ENCODE peak calls at places on chromosomes 6 and 20, in four cellular contexts. U, O, M and F are unnamed samples.
A peak's percentile ranks its signal among the peaks of the same experiment; 100 is the strongest.

GRCh38 chr6:89596056-89596455 is 42.5 kb downstream of the LYRM2 start:
- DNase-seq in U (no peak), M (no peak), O (no peak), F (no peak)

GRCh38 chr6:92376711-92377110 is 1042.6 kb downstream of the EPHA7 start:
- DNase-seq in M (no peak), U (no peak), O (no peak), F (peak; percentile 15)

GRCh38 chr6:37889015-37889885 is 69.7 kb downstream of the ZFAND3 start:
- DNase-seq in U (no peak), M (peak; percentile 53), O (no peak), F (no peak)

GRCh38 chr6:74415056-74415455 is 719.1 kb downstream of the CD109 start:
- DNase-seq in O (no peak), M (peak; percentile 13), U (no peak), F (no peak)

GRCh38 chr20:10131612-10132345 is 86.9 kb upstream of the SNAP25 start:
- DNase-seq in O (peak; percentile 62), U (no peak), M (peak; percentile 69), F (peak; percentile 55)

GRCh38 chr6:73309784-73310502 is 44.1 kb downstream of the DPPA5 start:
- DNase-seq in M (peak; percentile 75), O (peak; percentile 56), U (peak; percentile 65), F (peak; percentile 36)

GRCh38 chr6:16049178-16049577 is 79.7 kb upstream of the MYLIP start:
- DNase-seq in U (no peak), O (peak; percentile 29), M (peak; percentile 9), F (no peak)

GRCh38 chr6:26056583-26057350 is 30.5 kb upstream of the HFE start:
- DNase-seq in O (no peak), U (peak; percentile 53), M (peak; percentile 48), F (peak; percentile 55)

GRCh38 chr6:130500693-130501092 is 134.9 kb downstream of the TMEM200A start:
- DNase-seq in U (no peak), O (peak; percentile 89), M (peak; percentile 88), F (no peak)

GRCh38 chr20:33789109-33789857 is 21.9 kb upstream of the CHMP4B start:
- DNase-seq in M (peak; percentile 92), O (peak; percentile 98), U (peak; percentile 93), F (no peak)

GRCh38 chr20:60224914-60225313 is 266.7 kb downstream of the CDH26 start:
- DNase-seq in U (peak; percentile 39), M (peak; percentile 47), O (no peak), F (no peak)

GRCh38 chr6:138455746-138456392 is 43.4 kb downstream of the NHSL1 start:
- DNase-seq in M (peak; percentile 55), O (peak; percentile 70), U (no peak), F (no peak)

GRCh38 chr6:30882764-30883475 is 1.4 kb upstream of the DDR1 start:
- DNase-seq in O (no peak), U (no peak), M (no peak), F (no peak)

GRCh38 chr20:61442075-61442670 is 190.1 kb downstream of the CDH4 start:
- DNase-seq in O (peak; percentile 8), U (no peak), M (no peak), F (no peak)

GRCh38 chr6:117206951-117207687 is 58.2 kb upstream of the VGLL2 start:
- DNase-seq in O (no peak), M (no peak), U (no peak), F (no peak)

GRCh38 chr20:51230727-51231126 is 207.8 kb upstream of the KCNG1 start:
- DNase-seq in U (no peak), O (no peak), M (no peak), F (no peak)

GRCh38 chr6:125300992-125301434 is 754 bp downstream of the HDDC2 start:
- DNase-seq in U (peak; percentile 24), O (peak; percentile 65), M (peak; percentile 62), F (no peak)

GRCh38 chr6:33061987-33062386 is 11.5 kb downstream of the HLA-DPA1 start:
- DNase-seq in M (no peak), U (no peak), O (peak; percentile 28), F (no peak)